ENCODE peak calls at places on chromosomes 1 and 21, in four cellular contexts. K is prostate gland; U is RWPE1; O is CD4-positive, alpha-beta T cell. E is an unnamed sample.

GRCh38 chr1:173560300-173560699 is 42.6 kb downstream of the SLC9C2 start:
- DNase-seq in K (no peak), U (no peak), O (no peak), E (no peak)

GRCh38 chr1:210598135-210598652 is 269.5 kb downstream of the HHAT start:
- DNase-seq in K (no peak), U (peak), O (no peak), E (peak)

GRCh38 chr1:17437260-17438175 is 2.0 kb downstream of the RCC2 start:
- DNase-seq in K (no peak), U (peak), O (peak), E (no peak)

GRCh38 chr1:210132582-210132981 is 100.0 kb upstream of the SERTAD4 start:
- DNase-seq in K (no peak), U (peak), O (no peak), E (no peak)

GRCh38 chr1:56434025-56434424 is 145.3 kb downstream of the PLPP3 start:
- DNase-seq in K (no peak), U (no peak), O (no peak), E (no peak)

GRCh38 chr1:235207202-235207565 is 46.1 kb upstream of the RBM34 start:
- DNase-seq in K (no peak), U (no peak), O (peak), E (no peak)

GRCh38 chr1:12436817-12437599 is 181.0 kb downstream of the DHRS3 start:
- DNase-seq in K (no peak), U (peak), O (no peak), E (no peak)

GRCh38 chr1:244968431-244968830 is 104.1 kb upstream of the HNRNPU start:
- DNase-seq in K (no peak), U (no peak), O (no peak), E (no peak)

GRCh38 chr1:111190931-111191451 is 9.5 kb downstream of the DENND2D start:
- DNase-seq in K (no peak), U (no peak), O (no peak), E (peak)

GRCh38 chr1:66438062-66438970 is 95.6 kb upstream of the SGIP1 start:
- DNase-seq in K (no peak), U (no peak), O (no peak), E (no peak)

GRCh38 chr1:66711420-66711819 is 40.8 kb upstream of the DYNLT5 start:
- DNase-seq in K (no peak), U (no peak), O (no peak), E (no peak)

GRCh38 chr1:234980657-234981396 is 147.8 kb downstream of the TOMM20 start:
- DNase-seq in K (no peak), U (peak), O (peak), E (peak)

GRCh38 chr1:2141025-2141424 is 53.5 kb downstream of the FAAP20 start:
- DNase-seq in K (no peak), U (no peak), O (no peak), E (no peak)

GRCh38 chr1:116504308-116505156 is 66.3 kb downstream of the CD58 start:
- DNase-seq in K (peak), U (peak), O (peak), E (peak)

DNA sequence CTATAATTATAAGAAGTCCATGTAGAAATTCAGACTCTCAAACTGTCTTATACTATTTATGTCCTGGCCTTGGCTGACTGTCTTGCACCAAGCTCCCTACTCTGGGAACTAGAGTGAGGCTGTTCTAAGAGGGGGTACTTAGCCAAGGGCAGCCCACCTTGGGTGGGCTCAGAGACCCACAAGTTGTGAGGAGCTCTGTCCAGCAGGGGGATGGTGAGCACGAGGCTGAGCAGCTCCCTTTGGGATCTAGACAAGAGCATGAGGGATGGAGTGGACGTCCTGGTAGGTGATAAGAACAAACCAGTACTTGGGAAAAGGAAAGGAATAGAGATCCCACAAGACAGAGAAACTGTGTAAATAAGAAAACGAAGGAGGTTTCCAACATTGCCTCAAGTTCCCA is 127.1 kb upstream of the SLC44A3 start:
- DNase-seq in K (no peak), U (no peak), O (no peak), E (no peak)
- TF ChIP-seq CTCF in K (no peak), U (no peak), O (no peak), E (no peak)

GRCh38 chr1:8409666-8410065 is 91.8 kb downstream of the SLC45A1 start:
- DNase-seq in K (no peak), U (no peak), O (no peak), E (no peak)

GRCh38 chr1:8409107-8409506 is 91.2 kb downstream of the SLC45A1 start:
- DNase-seq in K (no peak), U (no peak), O (no peak), E (peak)

GRCh38 chr1:8410791-8411190 is 92.9 kb downstream of the SLC45A1 start:
- DNase-seq in K (no peak), U (no peak), O (no peak), E (no peak)

GRCh38 chr1:8411803-8412182 is 93.9 kb downstream of the SLC45A1 start:
- DNase-seq in K (no peak), U (no peak), O (no peak), E (no peak)

DNA sequence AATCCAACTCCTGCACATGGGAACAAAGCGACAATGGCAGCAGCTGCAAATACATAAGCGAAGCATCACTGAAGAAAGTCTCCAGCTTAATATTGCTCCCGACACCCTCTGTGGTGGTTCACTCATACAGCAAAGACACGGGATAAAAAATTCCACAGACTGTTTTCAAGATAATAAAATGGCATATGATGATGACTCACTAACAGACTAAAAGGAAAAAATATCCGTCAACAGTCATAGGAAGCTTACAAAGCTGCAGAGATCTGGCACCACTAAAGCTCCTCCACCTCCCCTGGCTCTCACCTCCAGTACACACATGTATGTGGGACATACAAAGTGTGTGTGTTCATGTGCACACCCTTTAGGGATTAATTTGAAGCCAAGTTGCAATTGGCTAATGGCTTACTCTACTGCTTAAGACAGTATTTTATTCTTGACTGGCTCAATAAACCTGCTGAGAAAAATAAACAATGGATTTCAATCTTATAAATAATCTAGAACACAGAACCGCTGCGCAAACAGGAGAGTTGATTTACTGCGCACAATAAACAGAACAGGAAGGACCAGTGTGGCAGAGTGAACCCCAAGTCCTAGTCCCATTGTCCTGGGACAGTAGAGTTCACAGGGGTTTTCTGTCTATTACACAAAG is 94.4 kb downstream of the SLC45A1 start:
- DNase-seq in K (peak), U (no peak), O (no peak), E (no peak)
- TF ChIP-seq CTCF in K (no peak), U (no peak), O (no peak), E (no peak)

DNA sequence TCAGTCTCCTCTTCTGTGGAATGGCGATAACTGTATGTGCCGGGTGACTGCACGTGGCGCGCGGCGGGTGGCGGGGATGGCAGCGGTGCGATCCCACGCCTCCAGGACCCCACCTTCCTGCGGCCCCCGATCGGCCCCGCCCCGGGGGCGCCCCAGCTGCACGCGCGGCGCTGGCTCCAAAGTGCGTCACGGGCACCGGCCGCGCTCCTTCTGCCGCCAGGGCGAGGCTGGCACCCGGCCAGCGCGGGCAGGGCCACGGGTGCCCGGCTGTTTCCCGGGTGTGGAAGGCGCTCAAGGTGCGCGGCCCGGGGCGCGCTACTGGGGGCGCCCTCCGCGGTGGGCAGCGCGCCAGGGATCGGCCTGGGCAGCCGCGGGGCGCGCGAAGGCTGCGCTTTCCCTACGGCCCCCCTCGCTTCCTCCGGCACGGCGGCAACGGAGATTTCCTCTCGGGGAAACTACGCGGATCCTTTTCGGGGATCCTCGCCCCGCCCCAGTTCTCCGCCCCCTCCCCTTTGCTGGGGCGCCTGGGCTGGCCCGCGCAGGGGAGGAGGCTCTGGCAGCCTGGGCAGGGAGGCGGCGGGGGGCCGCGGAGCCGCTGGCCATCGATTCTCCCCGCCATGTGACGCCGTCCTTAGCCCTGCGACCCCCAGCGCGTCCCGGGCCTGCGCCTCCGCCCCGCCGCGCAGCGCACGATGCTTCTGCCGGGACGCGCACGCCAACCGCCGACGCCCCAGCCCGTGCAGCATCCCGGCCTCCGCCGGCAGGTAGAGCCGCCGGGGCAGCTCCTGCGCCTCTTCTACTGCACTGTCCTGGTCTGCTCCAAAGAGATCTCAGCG is at the start of gene EVA1C:
- DNase-seq in K (peak), U (peak), O (peak), E (no peak)
- TF ChIP-seq CTCF in K (peak), U (peak), O (no peak), E (no peak)

GRCh38 chr1:28517649-28517999 is 11.8 kb downstream of the RCC1 start:
- DNase-seq in K (no peak), U (no peak), O (no peak), E (no peak)
- TF ChIP-seq CTCF in K (no peak), U (no peak), O (no peak), E (no peak)

GRCh38 chr1:91065337-91065736 is 43.5 kb upstream of the ZNF644 start:
- DNase-seq in K (no peak), U (no peak), O (no peak), E (no peak)
- TF ChIP-seq CTCF in K (no peak), U (no peak), O (no peak), E (no peak)